ENCODE peak calls at places on chromosome 7, in nine cellular contexts. One of them, this sample, is unnamed.

GRCh38 chr7:21999896-22000295 is 54.2 kb upstream of the CDCA7L start:
- DNase-seq in endodermal cell: no peak
- DNase-seq in AG04450: no peak
- DNase-seq in HCT116: no peak
- DNase-seq in breast epithelium: no peak
- DNase-seq in GM23338: no peak
- DNase-seq in ovary: no peak
- DNase-seq in IMR-90: peak; percentile 13
- DNase-seq in fibroblast of lung: peak; percentile 5
- DNase-seq in this sample: no peak

GRCh38 chr7:151673216-151673615 is 153.5 kb upstream of the RHEB start:
- DNase-seq in endodermal cell: no peak
- DNase-seq in AG04450: no peak
- DNase-seq in HCT116: no peak
- DNase-seq in breast epithelium: no peak
- DNase-seq in GM23338: no peak
- DNase-seq in ovary: no peak
- DNase-seq in IMR-90: no peak
- DNase-seq in fibroblast of lung: no peak
- DNase-seq in this sample: no peak

GRCh38 chr7:137169282-137169698 is 174.2 kb downstream of the PTN start:
- DNase-seq in endodermal cell: peak; percentile 91
- DNase-seq in AG04450: peak; percentile 55
- DNase-seq in HCT116: no peak
- DNase-seq in breast epithelium: no peak
- DNase-seq in GM23338: peak; percentile 88
- DNase-seq in ovary: peak; percentile 15
- DNase-seq in IMR-90: peak; percentile 85
- DNase-seq in fibroblast of lung: peak; percentile 86
- DNase-seq in this sample: peak; percentile 26

GRCh38 chr7:44767912-44768662 is 19.4 kb downstream of the ZMIZ2 start:
- DNase-seq in endodermal cell: no peak
- DNase-seq in AG04450: peak; percentile 68
- DNase-seq in HCT116: no peak
- DNase-seq in breast epithelium: no peak
- DNase-seq in GM23338: no peak
- DNase-seq in ovary: peak; percentile 79
- DNase-seq in IMR-90: peak; percentile 77
- DNase-seq in fibroblast of lung: peak; percentile 90
- DNase-seq in this sample: peak; percentile 45

GRCh38 chr7:84780158-84781124 is 406.4 kb downstream of the SEMA3D start:
- DNase-seq in endodermal cell: no peak
- DNase-seq in AG04450: no peak
- DNase-seq in HCT116: no peak
- DNase-seq in breast epithelium: no peak
- DNase-seq in GM23338: no peak
- DNase-seq in ovary: peak; percentile 13
- DNase-seq in IMR-90: no peak
- DNase-seq in fibroblast of lung: no peak
- DNase-seq in this sample: no peak

GRCh38 chr7:158274404-158274811 is 313.2 kb downstream of the PTPRN2 start:
- DNase-seq in endodermal cell: no peak
- DNase-seq in AG04450: no peak
- DNase-seq in HCT116: no peak
- DNase-seq in breast epithelium: peak; percentile 30
- DNase-seq in GM23338: no peak
- DNase-seq in ovary: no peak
- DNase-seq in IMR-90: no peak
- DNase-seq in fibroblast of lung: no peak
- DNase-seq in this sample: no peak

GRCh38 chr7:100679927-100680588 is 6.5 kb downstream of the GNB2 start:
- DNase-seq in endodermal cell: no peak
- DNase-seq in AG04450: no peak
- DNase-seq in HCT116: no peak
- DNase-seq in breast epithelium: no peak
- DNase-seq in GM23338: peak; percentile 52
- DNase-seq in ovary: peak; percentile 34
- DNase-seq in IMR-90: no peak
- DNase-seq in fibroblast of lung: peak; percentile 46
- DNase-seq in this sample: no peak

GRCh38 chr7:115911466-115911865 is 119.1 kb downstream of the TFEC start:
- DNase-seq in endodermal cell: no peak
- DNase-seq in AG04450: no peak
- DNase-seq in HCT116: no peak
- DNase-seq in breast epithelium: no peak
- DNase-seq in GM23338: no peak
- DNase-seq in ovary: no peak
- DNase-seq in IMR-90: peak; percentile 19
- DNase-seq in fibroblast of lung: peak; percentile 58
- DNase-seq in this sample: peak; percentile 36

GRCh38 chr7:47195641-47196040 is 386.3 kb downstream of the TNS3 start:
- DNase-seq in endodermal cell: peak; percentile 66
- DNase-seq in AG04450: no peak
- DNase-seq in HCT116: peak; percentile 21
- DNase-seq in breast epithelium: no peak
- DNase-seq in GM23338: peak; percentile 80
- DNase-seq in ovary: no peak
- DNase-seq in IMR-90: no peak
- DNase-seq in fibroblast of lung: no peak
- DNase-seq in this sample: no peak

GRCh38 chr7:11192506-11192905 is 218.8 kb downstream of the PHF14 start:
- DNase-seq in endodermal cell: no peak
- DNase-seq in AG04450: no peak
- DNase-seq in HCT116: no peak
- DNase-seq in breast epithelium: no peak
- DNase-seq in GM23338: no peak
- DNase-seq in ovary: no peak
- DNase-seq in IMR-90: peak; percentile 4
- DNase-seq in fibroblast of lung: peak; percentile 20
- DNase-seq in this sample: no peak

GRCh38 chr7:124497209-124497608 is 268.4 kb downstream of the GPR37 start:
- DNase-seq in endodermal cell: no peak
- DNase-seq in AG04450: no peak
- DNase-seq in HCT116: no peak
- DNase-seq in breast epithelium: no peak
- DNase-seq in GM23338: no peak
- DNase-seq in ovary: no peak
- DNase-seq in IMR-90: no peak
- DNase-seq in fibroblast of lung: no peak
- DNase-seq in this sample: no peak

GRCh38 chr7:84073476-84073875 is 121.1 kb downstream of the SEMA3A start:
- DNase-seq in endodermal cell: no peak
- DNase-seq in AG04450: no peak
- DNase-seq in HCT116: no peak
- DNase-seq in breast epithelium: no peak
- DNase-seq in GM23338: no peak
- DNase-seq in ovary: no peak
- DNase-seq in IMR-90: peak; percentile 67
- DNase-seq in fibroblast of lung: peak; percentile 91
- DNase-seq in this sample: no peak

DNA sequence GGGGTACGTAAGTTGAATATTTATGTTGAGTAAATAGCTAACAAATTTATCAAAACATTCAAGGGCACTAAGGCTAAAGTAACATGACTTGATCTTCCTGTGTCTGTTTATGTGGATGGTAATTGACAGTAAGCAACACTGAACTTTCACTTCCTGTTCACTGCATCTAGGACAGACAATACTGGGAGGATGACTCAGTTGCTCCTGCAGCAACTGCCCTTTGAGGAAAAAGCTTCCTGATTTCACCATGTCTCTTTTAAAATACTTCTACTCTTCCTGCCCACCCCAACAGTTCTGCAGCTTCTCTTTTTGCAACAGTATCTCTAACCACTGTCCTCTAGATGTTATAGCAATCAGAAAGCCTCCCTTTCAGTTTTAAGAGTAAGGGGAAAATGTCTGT is 76.6 kb upstream of the HGF start:
- DNase-seq in endodermal cell: no peak
- DNase-seq in AG04450: peak; percentile 20
- DNase-seq in HCT116: no peak
- DNase-seq in breast epithelium: no peak
- DNase-seq in GM23338: no peak
- DNase-seq in ovary: no peak
- DNase-seq in IMR-90: peak; percentile 74
- DNase-seq in fibroblast of lung: peak; percentile 45
- DNase-seq in this sample: peak; percentile 49
- H3K27ac ChIP-seq in endodermal cell: no peak overlapping the region
- H3K27ac ChIP-seq in AG04450: no peak overlapping the region
- H3K27ac ChIP-seq in HCT116: no peak overlapping the region
- H3K27ac ChIP-seq in breast epithelium: no peak overlapping the region
- H3K27ac ChIP-seq in GM23338: no peak overlapping the region
- H3K27ac ChIP-seq in ovary: no peak overlapping the region
- H3K27ac ChIP-seq in IMR-90: no peak overlapping the region
- H3K27ac ChIP-seq in fibroblast of lung: no peak overlapping the region
- H3K27ac ChIP-seq in this sample: peak overlapping the region; percentile 80

GRCh38 chr7:149664176-149664575 is 109.2 kb downstream of the ZNF467 start:
- DNase-seq in endodermal cell: no peak
- DNase-seq in AG04450: no peak
- DNase-seq in HCT116: no peak
- DNase-seq in breast epithelium: no peak
- DNase-seq in GM23338: no peak
- DNase-seq in ovary: no peak
- DNase-seq in IMR-90: no peak
- DNase-seq in fibroblast of lung: no peak
- DNase-seq in this sample: no peak

GRCh38 chr7:149666360-149666905 is 107.0 kb downstream of the ZNF467 start:
- DNase-seq in endodermal cell: no peak
- DNase-seq in AG04450: no peak
- DNase-seq in HCT116: no peak
- DNase-seq in breast epithelium: no peak
- DNase-seq in GM23338: no peak
- DNase-seq in ovary: no peak
- DNase-seq in IMR-90: no peak
- DNase-seq in fibroblast of lung: no peak
- DNase-seq in this sample: no peak

GRCh38 chr7:149664666-149665065 is 108.7 kb downstream of the ZNF467 start:
- DNase-seq in endodermal cell: no peak
- DNase-seq in AG04450: no peak
- DNase-seq in HCT116: peak; percentile 13
- DNase-seq in breast epithelium: no peak
- DNase-seq in GM23338: no peak
- DNase-seq in ovary: no peak
- DNase-seq in IMR-90: no peak
- DNase-seq in fibroblast of lung: no peak
- DNase-seq in this sample: no peak

GRCh38 chr7:149662591-149663095 is 110.7 kb downstream of the ZNF467 start:
- DNase-seq in endodermal cell: peak; percentile 97
- DNase-seq in AG04450: no peak
- DNase-seq in HCT116: peak; percentile 82
- DNase-seq in breast epithelium: peak; percentile 61
- DNase-seq in GM23338: peak; percentile 95
- DNase-seq in ovary: no peak
- DNase-seq in IMR-90: peak; percentile 44
- DNase-seq in fibroblast of lung: peak; percentile 55
- DNase-seq in this sample: peak; percentile 85
- TF ChIP-seq CTCF in endodermal cell: peak; percentile 83
- TF ChIP-seq CTCF in AG04450: peak; percentile 56
- TF ChIP-seq CTCF in HCT116: peak; percentile 79
- TF ChIP-seq CTCF in breast epithelium: no peak
- TF ChIP-seq CTCF in GM23338: peak; percentile 91
- TF ChIP-seq CTCF in ovary: no peak
- TF ChIP-seq CTCF in IMR-90: peak; percentile 55
- TF ChIP-seq CTCF in fibroblast of lung: peak; percentile 64
- TF ChIP-seq CTCF in this sample: peak; percentile 90

GRCh38 chr7:24284699-24285506 is 913 bp downstream of the NPY start:
- DNase-seq in endodermal cell: peak; percentile 82
- DNase-seq in AG04450: no peak
- DNase-seq in HCT116: no peak
- DNase-seq in breast epithelium: no peak
- DNase-seq in GM23338: peak; percentile 90
- DNase-seq in ovary: no peak
- DNase-seq in IMR-90: no peak
- DNase-seq in fibroblast of lung: no peak
- DNase-seq in this sample: no peak

GRCh38 chr7:24279512-24279911 is 4.5 kb upstream of the NPY start:
- DNase-seq in endodermal cell: no peak
- DNase-seq in AG04450: no peak
- DNase-seq in HCT116: no peak
- DNase-seq in breast epithelium: no peak
- DNase-seq in GM23338: no peak
- DNase-seq in ovary: no peak
- DNase-seq in IMR-90: no peak
- DNase-seq in fibroblast of lung: no peak
- DNase-seq in this sample: no peak

GRCh38 chr7:24283900-24284698 is at the start of gene NPY:
- DNase-seq in endodermal cell: peak; percentile 66
- DNase-seq in AG04450: no peak
- DNase-seq in HCT116: no peak
- DNase-seq in breast epithelium: no peak
- DNase-seq in GM23338: peak; percentile 68
- DNase-seq in ovary: no peak
- DNase-seq in IMR-90: no peak
- DNase-seq in fibroblast of lung: no peak
- DNase-seq in this sample: no peak

GRCh38 chr7:24283559-24283899 is 461 bp upstream of the NPY start:
- DNase-seq in endodermal cell: peak; percentile 57
- DNase-seq in AG04450: no peak
- DNase-seq in HCT116: no peak
- DNase-seq in breast epithelium: no peak
- DNase-seq in GM23338: peak; percentile 61
- DNase-seq in ovary: no peak
- DNase-seq in IMR-90: no peak
- DNase-seq in fibroblast of lung: peak; percentile 10
- DNase-seq in this sample: no peak
- H3K27ac ChIP-seq in endodermal cell: no peak overlapping the region
- H3K27ac ChIP-seq in AG04450: no peak overlapping the region
- H3K27ac ChIP-seq in HCT116: no peak overlapping the region
- H3K27ac ChIP-seq in breast epithelium: no peak overlapping the region
- H3K27ac ChIP-seq in GM23338: no peak overlapping the region
- H3K27ac ChIP-seq in ovary: no peak overlapping the region
- H3K27ac ChIP-seq in IMR-90: no peak overlapping the region
- H3K27ac ChIP-seq in fibroblast of lung: no peak overlapping the region
- H3K27ac ChIP-seq in this sample: no peak overlapping the region

DNA sequence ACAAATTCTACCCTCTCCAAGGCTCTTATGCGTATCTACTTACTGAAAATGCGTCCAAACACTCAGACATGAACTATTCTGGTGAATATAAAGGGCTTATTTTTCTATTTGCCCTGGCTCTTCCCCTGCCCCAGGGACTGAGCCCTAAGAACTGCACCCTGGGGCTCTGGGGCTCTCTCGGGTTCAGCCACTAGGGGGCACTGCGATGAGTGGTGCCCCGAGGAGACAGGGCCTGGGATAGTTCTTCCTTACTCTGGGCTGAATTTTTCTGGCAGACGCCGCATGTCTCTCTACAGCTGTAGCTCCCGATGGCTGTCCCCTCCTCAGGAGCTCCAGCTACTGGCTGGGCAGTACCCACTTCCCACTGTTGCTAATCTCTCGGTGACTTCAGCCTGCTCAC is 30.8 kb upstream of the GSDME start:
- DNase-seq in endodermal cell: no peak
- DNase-seq in AG04450: no peak
- DNase-seq in HCT116: no peak
- DNase-seq in breast epithelium: no peak
- DNase-seq in GM23338: no peak
- DNase-seq in ovary: no peak
- DNase-seq in IMR-90: no peak
- DNase-seq in fibroblast of lung: no peak
- DNase-seq in this sample: no peak
- TF ChIP-seq CTCF in endodermal cell: peak; percentile 66
- TF ChIP-seq CTCF in AG04450: peak; percentile 48
- TF ChIP-seq CTCF in HCT116: peak; percentile 85
- TF ChIP-seq CTCF in breast epithelium: no peak
- TF ChIP-seq CTCF in GM23338: peak; percentile 37
- TF ChIP-seq CTCF in ovary: no peak
- TF ChIP-seq CTCF in IMR-90: no peak
- TF ChIP-seq CTCF in fibroblast of lung: peak; percentile 50
- TF ChIP-seq CTCF in this sample: peak; percentile 41